ENCODE peak calls at places on chromosome 16, in five cellular contexts. X, T, C, B and A are unnamed samples.
A peak's percentile ranks its signal among the peaks of the same experiment; 100 is the strongest.

GRCh38 chr16:27202923-27203428 is 350 bp upstream of the KDM8 start:
- DNase-seq in T (no peak), X (no peak), B (peak; percentile 37), C (no peak), A (no peak)

GRCh38 chr16:19967561-19967960 is 82.9 kb upstream of the GPRC5B start:
- DNase-seq in T (no peak), X (no peak), C (no peak), B (no peak), A (no peak)

GRCh38 chr16:87598431-87598830 is 3.9 kb upstream of the JPH3 start:
- DNase-seq in C (no peak), B (no peak), T (no peak), X (no peak), A (no peak)

GRCh38 chr16:87552772-87553171 is 49.5 kb upstream of the JPH3 start:
- DNase-seq in T (no peak), X (no peak), C (no peak), B (no peak), A (no peak)

GRCh38 chr16:25838724-25839186 is 147.0 kb downstream of the HS3ST4 start:
- DNase-seq in X (no peak), C (no peak), T (peak; percentile 90), B (no peak), A (no peak)

GRCh38 chr16:85103096-85104079 is 8.9 kb downstream of the CIBAR2 start:
- DNase-seq in B (no peak), C (no peak), T (no peak), X (no peak), A (no peak)

GRCh38 chr16:77276686-77277085 is 77.5 kb downstream of the SYCE1L start:
- DNase-seq in C (no peak), B (no peak), T (no peak), X (no peak), A (no peak)

GRCh38 chr16:50093607-50094570 is 28.1 kb downstream of the HEATR3 start:
- DNase-seq in C (peak; percentile 54), B (no peak), T (no peak), X (peak; percentile 34), A (no peak)

GRCh38 chr16:48810803-48811453 is 200.9 kb upstream of the N4BP1 start:
- DNase-seq in B (no peak), X (no peak), C (no peak), T (peak; percentile 52), A (no peak)

GRCh38 chr16:16062023-16062932 is 112.9 kb downstream of the ABCC1 start:
- DNase-seq in X (no peak), T (peak; percentile 50), C (peak; percentile 29), B (no peak), A (no peak)

GRCh38 chr16:3401719-3402397 is 843 bp downstream of the ZNF174 start:
- DNase-seq in C (no peak), X (no peak), T (peak; percentile 51), B (no peak), A (no peak)

GRCh38 chr16:53055603-53056527 is 1.1 kb downstream of the CHD9 start:
- DNase-seq in T (peak; percentile 83), X (no peak), C (no peak), B (no peak), A (no peak)

DNA sequence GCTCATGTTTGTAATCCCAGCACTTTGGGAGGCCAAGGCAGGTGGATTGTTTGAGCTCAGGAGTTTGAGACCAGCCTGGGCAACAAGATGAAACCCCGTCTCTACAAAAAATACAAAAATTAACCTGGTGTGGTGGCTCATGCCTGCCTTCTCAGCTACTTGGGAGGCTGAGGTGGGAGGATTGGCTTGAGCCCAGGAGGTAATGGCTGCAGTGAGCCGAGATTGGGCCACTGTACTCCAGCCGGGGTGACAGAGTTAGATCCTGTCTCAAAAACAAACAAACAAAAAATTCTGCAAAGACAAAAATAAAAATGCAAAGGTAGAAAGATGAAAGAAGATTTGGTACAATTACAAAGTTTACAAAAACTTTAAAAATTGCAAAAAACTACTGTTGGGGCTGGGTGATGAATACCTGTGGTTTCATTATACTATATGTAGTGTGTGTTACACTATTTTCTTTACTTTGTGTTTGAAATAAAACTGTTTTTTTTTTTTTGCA is 5.5 kb upstream of the CDH1 start:
- DNase-seq in C (no peak), X (no peak), T (no peak), B (no peak), A (no peak)
- TF ChIP-seq CTCF in C (no peak), X (no peak), T (no peak), B (no peak), A (no peak)

DNA sequence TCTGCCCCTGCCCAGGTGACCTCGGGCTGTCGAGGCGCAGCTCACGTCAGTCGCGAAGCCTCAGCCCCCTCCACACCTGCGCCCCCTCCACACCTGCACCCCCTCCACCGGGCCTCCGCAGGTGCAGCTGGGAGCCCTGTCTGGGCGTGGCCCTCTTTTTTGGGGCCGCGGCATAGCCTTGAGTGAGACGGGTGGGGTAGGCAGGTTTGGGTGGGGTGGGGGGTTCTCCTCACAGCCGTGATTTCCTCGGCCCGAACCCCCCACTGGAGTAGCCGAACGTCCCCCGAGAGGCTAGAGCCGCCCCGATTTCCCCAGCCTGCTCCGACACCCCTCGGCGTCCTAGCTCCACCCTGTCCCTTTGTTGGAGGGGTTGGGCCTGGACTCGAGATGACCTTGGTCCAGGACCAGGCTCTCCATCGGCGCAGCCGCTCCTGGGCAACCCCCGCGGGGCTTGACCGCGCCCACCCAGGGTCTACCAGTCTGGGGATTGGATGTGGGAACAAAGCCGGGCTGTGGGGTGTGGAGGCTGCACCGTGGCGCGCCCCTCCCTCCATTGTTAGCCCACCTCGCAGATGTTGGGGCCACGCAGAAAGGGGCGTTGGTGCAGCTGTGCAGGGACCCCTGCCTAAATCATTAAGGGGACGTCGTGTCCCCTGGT is 627 bp downstream of the TUBB3 start:
- DNase-seq in B (no peak), X (no peak), T (peak; percentile 66), C (no peak), A (peak; percentile 74)
- H3K4me1 ChIP-seq in B (peaks cover 30% of the 10 kb centered on the region), X (peaks cover 56% of the 10 kb centered on the region), T (peaks cover 28% of the 10 kb centered on the region), C (peaks cover 66% of the 10 kb centered on the region), A (peaks cover 10% of the 10 kb centered on the region)

GRCh38 chr16:30353438-30354129 is 1.5 kb downstream of the CD2BP2 start:
- DNase-seq in T (no peak), C (no peak), X (no peak), B (peak; percentile 41), A (peak; percentile 56)
- H3K4me3 ChIP-seq in T (peak overlapping the region; percentile 100), C (peak overlapping the region; percentile 93), X (no peak overlapping the region), B (no peak overlapping the region), A (no peak overlapping the region)

DNA sequence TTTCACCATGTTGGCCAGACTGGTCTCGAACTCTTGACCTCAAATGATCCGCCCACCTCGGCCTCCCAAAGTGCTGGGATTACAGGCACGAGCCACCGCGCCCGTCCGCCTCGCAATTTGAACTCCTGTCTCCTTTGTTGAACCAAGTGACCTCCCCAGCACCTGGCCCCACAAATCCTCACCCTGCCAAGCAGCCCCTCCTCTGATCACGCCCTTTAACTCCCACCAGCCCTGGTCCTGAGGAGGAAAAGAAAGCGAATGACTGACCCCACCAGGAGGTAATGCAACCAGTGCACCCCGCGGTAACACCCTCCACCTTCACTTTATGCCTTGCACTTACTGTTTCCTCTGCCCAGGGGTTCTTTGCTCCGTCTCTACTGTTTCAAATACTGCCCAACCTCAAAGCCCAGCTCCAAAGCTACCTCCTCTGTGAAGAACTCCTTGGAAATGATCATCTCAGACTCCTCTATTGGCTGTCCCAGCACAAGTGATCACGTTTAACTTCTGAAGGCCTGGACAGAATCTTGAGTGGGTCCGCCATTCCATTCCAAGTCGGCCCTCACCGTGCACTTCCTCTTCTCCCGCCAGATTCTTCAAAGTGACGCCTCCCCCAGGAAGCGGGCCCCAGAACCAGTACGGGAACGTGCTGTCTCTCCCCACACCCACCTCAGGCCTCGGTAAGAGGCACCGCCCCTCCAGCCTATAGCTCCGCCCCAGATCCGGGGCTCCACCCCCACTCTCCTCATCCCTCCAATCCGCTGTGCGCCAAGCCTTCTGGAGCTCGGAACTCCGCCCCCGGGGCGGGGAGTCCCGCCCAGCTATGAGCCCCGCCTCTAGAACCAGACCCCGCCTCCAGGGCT is 4.4 kb downstream of the CD19 start:
- DNase-seq in X (peak; percentile 88), B (peak; percentile 96), C (peak; percentile 76), T (peak; percentile 96), A (peak; percentile 79)
- TF ChIP-seq CTCF in X (no peak), B (no peak), C (no peak), T (no peak), A (no peak)

DNA sequence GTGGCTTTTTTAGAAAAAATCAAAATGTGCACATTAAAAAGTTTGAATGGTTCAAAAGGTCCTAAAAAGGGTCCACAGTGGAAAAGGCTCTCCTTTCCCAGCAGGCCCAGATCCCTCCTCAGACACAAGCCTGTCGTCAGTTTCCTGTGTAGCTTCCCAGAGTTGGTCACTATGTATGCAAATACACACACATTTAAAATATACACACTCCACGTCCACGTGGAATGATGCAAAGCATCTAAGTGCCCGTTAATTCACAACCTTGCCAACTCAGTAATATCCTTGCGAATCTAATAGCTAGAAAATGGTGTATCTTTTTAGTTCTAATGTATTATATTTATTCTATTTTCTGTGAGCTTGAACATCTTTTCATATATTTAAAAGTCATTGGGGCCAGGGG is 17.7 kb downstream of the NLRC5 start:
- DNase-seq in T (no peak), X (no peak), C (no peak), B (no peak), A (no peak)
- H3K4me1 ChIP-seq in T (peaks cover 9% of the 10 kb centered on the region), X (no peaks in the 10 kb centered on the region), C (peaks cover 7% of the 10 kb centered on the region), B (no peaks in the 10 kb centered on the region), A (peaks cover 3% of the 10 kb centered on the region)

DNA sequence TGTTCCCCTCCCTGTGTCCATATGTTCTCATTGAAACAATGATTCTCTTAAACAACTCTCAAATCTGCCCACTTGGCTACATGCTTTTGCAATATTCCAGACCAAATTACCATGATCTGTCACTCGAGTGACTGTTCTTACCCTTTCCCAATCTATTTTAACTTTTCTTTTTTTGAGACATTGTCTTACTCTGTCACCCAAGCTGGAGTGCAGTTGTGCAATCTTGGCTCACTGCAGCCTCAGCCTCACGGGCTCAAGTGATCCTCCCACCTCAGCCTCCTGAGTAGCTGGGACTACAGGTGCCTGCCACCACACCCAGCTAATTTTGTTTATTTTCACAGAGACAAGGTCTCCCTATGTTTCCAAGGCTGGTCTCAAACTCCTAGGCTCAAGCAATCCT is 58.8 kb upstream of the CLEC18A start:
- DNase-seq in X (no peak), C (no peak), T (no peak), B (no peak), A (no peak)
- H3K4me3 ChIP-seq in X (no peak overlapping the region), C (no peak overlapping the region), T (no peak overlapping the region), B (no peak overlapping the region), A (no peak overlapping the region)

DNA sequence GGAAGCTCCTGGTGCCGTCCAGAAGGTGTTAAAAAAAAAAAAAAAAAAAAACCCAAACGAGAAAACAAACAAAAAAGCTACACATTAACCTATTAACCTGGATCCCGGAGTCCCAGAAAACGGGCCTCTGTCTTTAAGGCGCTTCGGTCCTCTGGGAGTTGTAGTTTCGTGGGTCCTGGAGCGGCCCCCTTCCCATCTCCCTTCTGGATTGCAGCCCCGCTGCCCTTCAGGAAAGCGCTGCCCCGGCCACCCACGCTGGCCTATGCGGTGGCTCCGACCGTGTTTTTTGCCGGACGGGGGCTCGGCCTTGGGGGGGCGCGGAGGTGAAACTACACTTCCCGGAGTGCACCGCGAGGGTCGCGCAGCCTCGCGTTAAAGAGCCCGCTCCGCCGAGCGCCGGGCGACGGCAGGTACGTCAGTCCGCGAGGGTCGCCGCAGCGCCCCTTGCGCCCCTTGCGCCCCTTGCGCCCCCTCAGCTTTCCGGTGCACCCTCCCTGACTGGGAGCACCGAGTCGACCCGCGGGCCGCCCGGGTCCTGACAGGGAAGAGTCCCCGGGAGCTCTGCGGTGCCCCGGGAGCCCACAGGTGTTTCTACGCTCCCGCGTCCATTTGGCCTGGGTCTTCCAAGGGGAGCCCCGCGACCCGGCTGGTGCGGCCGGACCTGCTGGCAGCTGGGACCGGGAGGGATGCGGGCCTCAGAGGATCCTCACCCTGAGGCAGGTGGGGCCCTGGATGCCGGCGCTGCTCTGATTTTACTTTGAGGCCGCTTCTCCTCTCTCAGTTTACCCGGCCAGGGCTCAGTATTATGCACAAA is at the start of gene FCSK:
- DNase-seq in C (peak; percentile 61), T (peak; percentile 93), B (peak; percentile 83), X (peak; percentile 64), A (no peak)
- TF ChIP-seq CTCF in C (no peak), T (peak; percentile 43), B (no peak), X (no peak), A (peak; percentile 7)